ENCODE peak calls at places on chromosomes 1 and 21, in eight cellular contexts. U is GM10248, H is esophagus squamous epithelium, A is tibial nerve, L is coronary artery, T is heart right ventricle, E is cardiac fibroblast, J is GM13976. D is an unnamed sample.

GRCh38 chr1:246530482-246530881 is 23.4 kb upstream of the SMYD3 start:
- DNase-seq in U (no peak), H (no peak), A (no peak), L (no peak), T (no peak), E (no peak), J (no peak), D (no peak)

GRCh38 chr1:85628791-85629531 is 48.4 kb downstream of the CCN1 start:
- DNase-seq in U (no peak), H (no peak), A (no peak), L (no peak), T (peak; percentile 34), E (peak; percentile 93), J (no peak), D (no peak)

GRCh38 chr1:25933479-25934365 is 27.5 kb upstream of the STMN1 start:
- DNase-seq in U (no peak), H (no peak), A (no peak), L (no peak), T (no peak), E (no peak), J (no peak), D (no peak)

GRCh38 chr1:86380257-86380861 is 15.8 kb downstream of the ODF2L start:
- DNase-seq in U (peak; percentile 37), H (no peak), A (no peak), L (no peak), T (no peak), E (peak; percentile 92), J (peak; percentile 45), D (peak; percentile 32)

GRCh38 chr1:43056981-43057391 is 98.3 kb upstream of the SLC2A1 start:
- DNase-seq in U (no peak), H (no peak), A (no peak), L (no peak), T (no peak), E (peak; percentile 27), J (no peak), D (no peak)

GRCh38 chr1:234631721-234632125 is 21.7 kb upstream of the IRF2BP2 start:
- DNase-seq in U (no peak), H (no peak), A (no peak), L (no peak), T (no peak), E (peak; percentile 97), J (no peak), D (no peak)

GRCh38 chr1:51863384-51863783 is 15.1 kb downstream of the NRDC start:
- DNase-seq in U (peak; percentile 28), H (no peak), A (no peak), L (no peak), T (no peak), E (no peak), J (peak; percentile 36), D (peak; percentile 41)

GRCh38 chr21:45555557-45556301 is 13.5 kb upstream of the SLC19A1 start:
- DNase-seq in U (peak; percentile 91), H (no peak), A (no peak), L (peak; percentile 89), T (no peak), E (peak; percentile 90), J (peak; percentile 85), D (peak; percentile 85)

GRCh38 chr1:107588321-107588720 is 376.7 kb downstream of the VAV3 start:
- DNase-seq in U (no peak), H (no peak), A (no peak), L (no peak), T (no peak), E (no peak), J (no peak), D (no peak)

GRCh38 chr1:234617135-234617985 is 7.4 kb upstream of the IRF2BP2 start:
- DNase-seq in U (no peak), H (no peak), A (no peak), L (peak; percentile 83), T (no peak), E (peak; percentile 85), J (no peak), D (no peak)

GRCh38 chr1:204212715-204213114 is 1.1 kb downstream of the GOLT1A start:
- DNase-seq in U (no peak), H (no peak), A (no peak), L (no peak), T (no peak), E (no peak), J (no peak), D (no peak)

GRCh38 chr1:65959896-65960295 is 167.2 kb downstream of the PDE4B start:
- DNase-seq in U (no peak), H (no peak), A (no peak), L (no peak), T (no peak), E (peak; percentile 55), J (no peak), D (no peak)

GRCh38 chr1:92599184-92599583 is 112.5 kb upstream of the GFI1 start:
- DNase-seq in U (peak; percentile 43), H (no peak), A (no peak), L (no peak), T (no peak), E (peak; percentile 71), J (peak; percentile 42), D (peak; percentile 29)

GRCh38 chr1:110829955-110830553 is 42.9 kb upstream of the CD53 start:
- DNase-seq in U (peak; percentile 24), H (no peak), A (no peak), L (no peak), T (no peak), E (peak; percentile 34), J (peak; percentile 38), D (peak; percentile 34)

GRCh38 chr1:206023682-206024081 is at the start of gene CTSE:
- DNase-seq in U (no peak), H (no peak), A (no peak), L (no peak), T (no peak), E (no peak), J (no peak), D (no peak)

GRCh38 chr1:61606448-61607312 is 118.3 kb downstream of the TM2D1 start:
- DNase-seq in U (no peak), H (no peak), A (peak; percentile 64), L (peak; percentile 91), T (peak; percentile 66), E (peak; percentile 71), J (no peak), D (no peak)

GRCh38 chr1:182113879-182114626 is 52.5 kb upstream of the ZNF648 start:
- DNase-seq in U (no peak), H (no peak), A (peak; percentile 18), L (no peak), T (no peak), E (no peak), J (no peak), D (no peak)

GRCh38 chr21:32426066-32426465 is 13.6 kb downstream of the EVA1C start:
- DNase-seq in U (no peak), H (no peak), A (no peak), L (no peak), T (no peak), E (no peak), J (no peak), D (no peak)

GRCh38 chr1:30324251-30325084 is 398.9 kb downstream of the MATN1 start:
- DNase-seq in U (no peak), H (no peak), A (no peak), L (peak; percentile 49), T (no peak), E (no peak), J (no peak), D (no peak)

DNA sequence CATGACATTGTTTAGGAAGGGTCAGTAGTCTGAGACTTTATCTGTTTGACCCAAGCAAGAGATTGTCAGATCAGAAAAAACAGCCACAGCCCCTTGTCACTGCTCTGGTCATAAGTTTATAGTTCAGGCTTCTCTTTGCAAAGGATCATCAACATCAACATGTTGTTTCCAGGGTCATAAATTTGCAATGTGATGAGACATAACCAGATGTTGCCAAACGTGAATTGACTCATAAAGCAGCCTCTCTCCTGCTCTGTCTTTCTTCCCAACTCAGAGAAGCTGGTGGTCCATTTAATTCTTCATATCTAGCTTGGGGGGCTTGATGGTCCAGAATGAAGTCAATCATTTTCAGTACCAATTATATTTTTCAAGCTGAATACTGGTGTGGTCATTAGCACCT is 507.2 kb upstream of the PBX1 start:
- DNase-seq in U (no peak), H (no peak), A (no peak), L (no peak), T (no peak), E (peak; percentile 2), J (no peak), D (no peak)
- TF ChIP-seq CTCF in U (no peak), H (no peak), A (no peak), L (no peak), T (no peak), E (no peak), J (no peak), D (no peak)

GRCh38 chr1:224519874-224520273 is 85.3 kb upstream of the WDR26 start:
- DNase-seq in U (no peak), H (no peak), A (no peak), L (no peak), T (no peak), E (peak; percentile 62), J (no peak), D (no peak)

GRCh38 chr1:224520808-224521207 is 86.2 kb upstream of the WDR26 start:
- DNase-seq in U (no peak), H (no peak), A (no peak), L (no peak), T (no peak), E (no peak), J (no peak), D (no peak)

GRCh38 chr1:224524679-224525078 is 90.1 kb upstream of the WDR26 start:
- DNase-seq in U (no peak), H (no peak), A (no peak), L (no peak), T (no peak), E (peak; percentile 63), J (no peak), D (no peak)

GRCh38 chr1:224523676-224524075 is 89.1 kb upstream of the WDR26 start:
- DNase-seq in U (no peak), H (no peak), A (no peak), L (no peak), T (no peak), E (no peak), J (no peak), D (no peak)

GRCh38 chr1:224521904-224522734 is 87.5 kb upstream of the WDR26 start:
- DNase-seq in U (no peak), H (no peak), A (no peak), L (no peak), T (no peak), E (no peak), J (no peak), D (no peak)
- TF ChIP-seq CTCF in U (no peak), H (no peak), A (no peak), L (no peak), T (no peak), E (peak; percentile 13), J (no peak), D (no peak)

GRCh38 chr1:46646331-46646730 is 21.8 kb downstream of the ATPAF1 start:
- DNase-seq in U (no peak), H (no peak), A (no peak), L (no peak), T (no peak), E (no peak), J (no peak), D (no peak)
- TF ChIP-seq CTCF in U (no peak), H (no peak), A (no peak), L (no peak), T (no peak), E (no peak), J (no peak), D (no peak)

DNA sequence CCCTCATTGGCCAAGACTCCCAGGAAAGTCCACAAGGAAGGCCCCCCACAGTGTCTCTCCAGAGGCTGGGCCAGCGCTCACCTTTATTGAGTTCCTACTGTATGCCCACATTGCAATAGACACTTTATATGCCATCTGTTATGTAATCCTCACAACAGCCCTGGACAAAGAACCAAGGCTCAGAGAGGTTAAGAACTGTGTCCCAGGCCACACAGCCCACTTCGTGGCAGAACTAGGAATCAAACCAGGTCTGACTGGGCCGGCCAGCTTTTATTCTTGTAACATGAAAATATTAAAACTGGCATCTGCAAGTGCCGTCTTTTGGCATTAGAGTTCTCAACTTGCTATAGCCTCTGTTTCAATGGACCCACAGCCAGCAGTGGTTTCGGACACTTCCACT is 4.5 kb downstream of the CTRC start:
- DNase-seq in U (no peak), H (no peak), A (no peak), L (no peak), T (no peak), E (no peak), J (no peak), D (no peak)
- TF ChIP-seq CTCF in U (no peak), H (no peak), A (no peak), L (no peak), T (no peak), E (no peak), J (no peak), D (no peak)